ENCODE peak calls at places on chromosomes 6 and 20, in ten cellular contexts. D is tibial artery, H is fibroblast of lung, R is brain microvascular endothelial cell, T is A549, B is AG04450, M is PC-3, F is suprapubic skin, A is cardiac muscle cell, O is hepatocyte. N is an unnamed sample.
A peak's percentile ranks its signal among the peaks of the same experiment; 100 is the strongest.

GRCh38 chr20:32249030-32249738 is 28.3 kb upstream of the KIF3B start:
- DNase-seq in A (no peak), H (no peak), D (no peak), O (no peak), B (no peak), F (no peak), T (no peak), R (no peak), M (no peak), N (no peak)

GRCh38 chr6:120874422-120874821 is 459.9 kb downstream of the TBC1D32 start:
- DNase-seq in B (no peak), M (no peak), D (no peak), O (no peak), R (no peak), A (no peak), F (no peak), T (no peak), H (no peak), N (no peak)

GRCh38 chr20:54059691-54060364 is 10.6 kb downstream of the BCAS1 start:
- DNase-seq in B (no peak), F (no peak), M (no peak), A (no peak), T (no peak), D (no peak), O (no peak), H (no peak), R (no peak), N (no peak)

GRCh38 chr6:123316733-123317323 is 319.9 kb downstream of the TRDN start:
- DNase-seq in R (no peak), T (peak; percentile 8), O (peak; percentile 28), H (peak; percentile 37), F (no peak), B (no peak), A (peak; percentile 43), D (no peak), M (peak; percentile 47), N (no peak)

GRCh38 chr20:29878777-29879442 is 1378.6 kb upstream of the DEFB115 start:
- DNase-seq in F (peak; percentile 73), M (no peak), R (no peak), O (no peak), T (no peak), D (no peak), B (no peak), A (no peak), H (no peak), N (no peak)

GRCh38 chr6:12331474-12331873 is 41.3 kb downstream of the EDN1 start:
- DNase-seq in M (no peak), T (peak; percentile 77), D (no peak), H (no peak), B (no peak), A (no peak), O (no peak), F (no peak), R (no peak), N (no peak)

GRCh38 chr20:5657190-5657872 is 92.9 kb upstream of the SHLD1 start:
- DNase-seq in F (peak; percentile 67), R (peak; percentile 95), A (peak; percentile 12), H (peak; percentile 97), B (peak; percentile 91), O (peak; percentile 65), T (peak; percentile 97), M (peak; percentile 98), D (peak; percentile 48), N (peak; percentile 88)

GRCh38 chr6:107670792-107671199 is 153.3 kb downstream of the SCML4 start:
- DNase-seq in O (peak; percentile 30), M (peak; percentile 32), F (no peak), D (peak; percentile 67), R (peak; percentile 20), H (peak; percentile 54), B (no peak), T (no peak), A (peak; percentile 22), N (no peak)

GRCh38 chr6:132205946-132206345 is 195.3 kb downstream of the MOXD1 start:
- DNase-seq in R (no peak), H (no peak), O (no peak), M (no peak), F (no peak), B (no peak), T (no peak), A (no peak), D (no peak), N (peak; percentile 93)

GRCh38 chr6:53441035-53441493 is 92.3 kb upstream of the ELOVL5 start:
- DNase-seq in M (no peak), R (no peak), T (no peak), A (no peak), B (no peak), D (no peak), H (peak; percentile 26), O (no peak), F (no peak), N (no peak)

GRCh38 chr6:76703285-76703684 is 630.8 kb upstream of the IMPG1 start:
- DNase-seq in T (no peak), B (no peak), M (no peak), A (no peak), R (no peak), O (no peak), F (no peak), D (no peak), H (no peak), N (no peak)

GRCh38 chr6:158557927-158558326 is 2.0 kb upstream of the TMEM181 start:
- DNase-seq in A (no peak), M (no peak), T (no peak), H (no peak), D (peak; percentile 13), O (no peak), F (no peak), R (no peak), B (no peak), N (no peak)

GRCh38 chr20:50381771-50382593 is 128.2 kb upstream of the PTPN1 start:
- DNase-seq in M (no peak), T (no peak), A (no peak), O (no peak), D (no peak), H (no peak), B (no peak), F (no peak), R (no peak), N (no peak)

GRCh38 chr20:44394520-44395182 is 39.2 kb downstream of the HNF4A start:
- DNase-seq in R (no peak), O (peak; percentile 46), A (no peak), D (no peak), M (no peak), T (peak; percentile 74), H (peak; percentile 53), F (no peak), B (no peak), N (peak; percentile 36)

GRCh38 chr6:160093061-160093460 is 28.6 kb upstream of the SLC22A1 start:
- DNase-seq in R (no peak), M (no peak), A (no peak), O (no peak), B (no peak), H (no peak), T (no peak), D (no peak), F (no peak), N (no peak)

GRCh38 chr20:39880890-39881289 is 808.1 kb downstream of the MAFB start:
- DNase-seq in M (no peak), A (no peak), H (no peak), T (peak; percentile 17), B (no peak), O (no peak), F (no peak), R (no peak), D (no peak), N (no peak)
- TF ChIP-seq CTCF in M (no peak), A (peak; percentile 15), H (no peak), T (no peak), B (peak; percentile 19), O (peak; percentile 16), F (no peak), R (peak; percentile 51), D (no peak), N (peak; percentile 45)

DNA sequence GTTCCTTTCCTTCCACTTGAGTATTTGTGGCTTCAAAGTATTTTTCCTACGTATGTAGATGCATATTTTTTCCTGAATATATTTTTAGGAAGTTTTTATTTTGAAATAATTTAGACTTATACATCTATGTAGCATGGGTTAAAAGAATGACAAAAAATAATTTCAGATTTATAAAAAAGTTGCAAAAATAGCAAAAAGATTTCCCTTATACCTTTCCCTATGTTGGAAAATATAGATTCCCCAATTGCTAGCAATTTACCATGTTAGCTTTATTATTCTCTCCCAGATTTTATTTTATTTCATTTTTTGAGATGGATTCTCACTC is 69.8 kb downstream of the SCAND1 start:
- DNase-seq in O (no peak), R (no peak), M (no peak), T (no peak), F (no peak), D (no peak), B (no peak), H (no peak), A (no peak), N (no peak)
- H3K4me3 ChIP-seq in O (no peak overlapping the region), R (peak overlapping the region; percentile 31), M (peak overlapping the region; percentile 39), T (peak overlapping the region; percentile 1), F (no peak overlapping the region), D (peak overlapping the region; percentile 15), B (peak overlapping the region; percentile 48), H (no peak overlapping the region), A (no peak overlapping the region), N (peak overlapping the region; percentile 35)

DNA sequence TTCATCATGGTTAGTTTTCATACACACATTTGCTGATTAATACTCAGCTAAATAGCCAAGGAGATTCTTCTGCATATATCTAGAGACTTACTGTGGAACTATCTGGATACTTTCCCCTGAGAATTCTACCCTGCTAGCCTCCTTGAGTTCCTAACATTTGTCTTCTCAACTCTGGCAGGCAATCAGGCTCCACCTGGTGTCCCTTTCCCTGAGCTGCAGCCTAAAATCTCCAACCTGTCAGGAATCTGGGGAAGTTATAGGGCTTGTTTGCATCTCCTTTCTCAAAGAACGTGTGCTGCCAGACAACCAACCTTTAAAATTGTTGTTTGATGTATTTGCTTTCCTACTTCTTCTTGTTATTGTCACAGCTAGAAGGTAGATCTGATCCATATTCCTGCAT is 73.4 kb downstream of the FUT9 start:
- DNase-seq in D (no peak), R (no peak), H (no peak), A (peak; percentile 37), F (no peak), O (no peak), B (no peak), T (peak; percentile 5), M (peak; percentile 42), N (no peak)
- TF ChIP-seq CTCF in D (no peak), R (peak; percentile 24), H (no peak), A (no peak), F (no peak), O (peak; percentile 37), B (no peak), T (no peak), M (peak; percentile 63), N (peak; percentile 76)

DNA sequence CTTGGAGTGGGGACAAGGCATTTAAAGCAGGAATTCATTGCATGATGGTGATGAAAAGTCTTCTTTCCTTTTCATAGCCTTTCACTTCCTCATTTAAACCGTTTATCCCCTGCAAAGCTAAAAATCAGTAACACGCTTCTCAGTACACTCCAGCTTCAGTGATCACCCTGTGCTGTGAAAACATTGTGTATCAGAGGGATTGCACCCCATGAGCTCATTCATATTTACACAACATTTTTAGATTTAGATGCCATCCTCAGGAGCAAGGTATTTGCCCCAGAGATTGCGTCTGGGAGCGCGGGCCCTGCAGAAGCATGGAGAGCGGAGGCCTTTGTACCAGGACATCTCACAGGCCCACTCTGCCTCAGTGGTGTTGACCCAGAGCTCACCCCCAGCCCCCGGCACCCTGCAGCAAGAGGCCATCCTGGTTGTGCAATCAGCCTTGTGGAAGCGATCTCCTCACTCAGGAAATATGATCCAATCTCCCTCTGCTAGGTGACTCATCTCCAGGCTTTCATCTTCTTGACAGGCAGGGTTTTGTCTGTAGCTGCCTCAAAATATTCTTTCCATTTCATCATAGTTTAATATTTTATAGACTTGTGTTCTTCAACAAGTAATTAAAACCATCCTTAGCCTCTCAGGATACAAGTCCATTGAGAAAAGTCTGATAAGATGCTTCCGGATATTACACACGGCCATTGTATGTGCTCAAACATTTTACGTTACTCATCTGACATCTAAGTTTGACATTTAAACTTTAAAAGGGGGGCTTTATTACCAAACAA is 38.9 kb upstream of the THBS2 start:
- DNase-seq in M (peak; percentile 57), O (peak; percentile 81), T (peak; percentile 91), R (peak; percentile 91), A (no peak), H (peak; percentile 94), B (peak; percentile 89), F (peak; percentile 85), D (peak; percentile 44), N (peak; percentile 90)
- H3K4me3 ChIP-seq in M (no peak overlapping the region), O (no peak overlapping the region), T (no peak overlapping the region), R (no peak overlapping the region), A (no peak overlapping the region), H (no peak overlapping the region), B (no peak overlapping the region), F (no peak overlapping the region), D (no peak overlapping the region), N (no peak overlapping the region)

N was measured in epithelial cell of proximal tubule.